ENCODE peak calls at places on chromosomes 13 and 19, in six cellular contexts. One of them, this sample, is unnamed.

GRCh38 chr13:113653264-113654174 is 4.5 kb downstream of the ATP4B start:
- DNase-seq in A549: no peak
- DNase-seq in lower leg skin: peak; percentile 82
- DNase-seq in heart left ventricle: peak; percentile 6
- DNase-seq in endodermal cell: peak; percentile 54
- DNase-seq in CD8-positive, alpha-beta T cell: no peak
- DNase-seq in this sample: peak; percentile 7

GRCh38 chr19:4583961-4584669 is 24.6 kb upstream of the SEMA6B start:
- DNase-seq in A549: no peak
- DNase-seq in lower leg skin: no peak
- DNase-seq in heart left ventricle: no peak
- DNase-seq in endodermal cell: peak; percentile 91
- DNase-seq in CD8-positive, alpha-beta T cell: no peak
- DNase-seq in this sample: no peak

GRCh38 chr13:80157261-80157942 is 183.5 kb downstream of the SPRY2 start:
- DNase-seq in A549: no peak
- DNase-seq in lower leg skin: no peak
- DNase-seq in heart left ventricle: no peak
- DNase-seq in endodermal cell: no peak
- DNase-seq in CD8-positive, alpha-beta T cell: no peak
- DNase-seq in this sample: no peak

GRCh38 chr19:5694167-5694951 is 4.3 kb downstream of the RPL36 start:
- DNase-seq in A549: no peak
- DNase-seq in lower leg skin: peak; percentile 85
- DNase-seq in heart left ventricle: no peak
- DNase-seq in endodermal cell: peak; percentile 62
- DNase-seq in CD8-positive, alpha-beta T cell: no peak
- DNase-seq in this sample: no peak

GRCh38 chr19:5621945-5622464 is 571 bp downstream of the SAFB2 start:
- DNase-seq in A549: no peak
- DNase-seq in lower leg skin: peak; percentile 86
- DNase-seq in heart left ventricle: peak; percentile 34
- DNase-seq in endodermal cell: peak; percentile 59
- DNase-seq in CD8-positive, alpha-beta T cell: peak; percentile 11
- DNase-seq in this sample: no peak

GRCh38 chr13:27619711-27620376 is 485 bp downstream of the LNX2 start:
- DNase-seq in A549: peak; percentile 8
- DNase-seq in lower leg skin: peak; percentile 92
- DNase-seq in heart left ventricle: peak; percentile 27
- DNase-seq in endodermal cell: no peak
- DNase-seq in CD8-positive, alpha-beta T cell: peak; percentile 25
- DNase-seq in this sample: peak; percentile 38

GRCh38 chr13:105762096-105762495 is 773.4 kb downstream of the EFNB2 start:
- DNase-seq in A549: no peak
- DNase-seq in lower leg skin: no peak
- DNase-seq in heart left ventricle: no peak
- DNase-seq in endodermal cell: no peak
- DNase-seq in CD8-positive, alpha-beta T cell: no peak
- DNase-seq in this sample: no peak

GRCh38 chr19:2042485-2043268 is 8.4 kb downstream of the MKNK2 start:
- DNase-seq in A549: no peak
- DNase-seq in lower leg skin: peak; percentile 93
- DNase-seq in heart left ventricle: no peak
- DNase-seq in endodermal cell: no peak
- DNase-seq in CD8-positive, alpha-beta T cell: no peak
- DNase-seq in this sample: no peak

GRCh38 chr19:48595171-48595570 is 11.4 kb upstream of the SPACA4 start:
- DNase-seq in A549: no peak
- DNase-seq in lower leg skin: no peak
- DNase-seq in heart left ventricle: no peak
- DNase-seq in endodermal cell: no peak
- DNase-seq in CD8-positive, alpha-beta T cell: no peak
- DNase-seq in this sample: no peak

GRCh38 chr13:44853641-44854040 is 135.6 kb downstream of the NUFIP1 start:
- DNase-seq in A549: peak; percentile 20
- DNase-seq in lower leg skin: no peak
- DNase-seq in heart left ventricle: no peak
- DNase-seq in endodermal cell: no peak
- DNase-seq in CD8-positive, alpha-beta T cell: no peak
- DNase-seq in this sample: no peak

GRCh38 chr19:53977991-53978731 is 13.3 kb upstream of the CACNG6 start:
- DNase-seq in A549: peak; percentile 99
- DNase-seq in lower leg skin: peak; percentile 87
- DNase-seq in heart left ventricle: peak; percentile 73
- DNase-seq in endodermal cell: peak; percentile 98
- DNase-seq in CD8-positive, alpha-beta T cell: no peak
- DNase-seq in this sample: peak; percentile 50

GRCh38 chr19:1239796-1240737 is 1.5 kb upstream of the ATP5F1D start:
- DNase-seq in A549: peak; percentile 79
- DNase-seq in lower leg skin: peak; percentile 96
- DNase-seq in heart left ventricle: peak; percentile 91
- DNase-seq in endodermal cell: peak; percentile 94
- DNase-seq in CD8-positive, alpha-beta T cell: peak; percentile 78
- DNase-seq in this sample: peak; percentile 90

GRCh38 chr13:93690139-93690538 is 463.5 kb downstream of the GPC6 start:
- DNase-seq in A549: no peak
- DNase-seq in lower leg skin: no peak
- DNase-seq in heart left ventricle: no peak
- DNase-seq in endodermal cell: peak; percentile 60
- DNase-seq in CD8-positive, alpha-beta T cell: no peak
- DNase-seq in this sample: no peak

GRCh38 chr13:33270906-33271538 is 14.5 kb downstream of the STARD13 start:
- DNase-seq in A549: no peak
- DNase-seq in lower leg skin: no peak
- DNase-seq in heart left ventricle: no peak
- DNase-seq in endodermal cell: no peak
- DNase-seq in CD8-positive, alpha-beta T cell: no peak
- DNase-seq in this sample: no peak

GRCh38 chr19:7602240-7602934 is 6.7 kb downstream of the CAMSAP3 start:
- DNase-seq in A549: no peak
- DNase-seq in lower leg skin: no peak
- DNase-seq in heart left ventricle: no peak
- DNase-seq in endodermal cell: no peak
- DNase-seq in CD8-positive, alpha-beta T cell: no peak
- DNase-seq in this sample: no peak

GRCh38 chr13:38735655-38736440 is 49.0 kb downstream of the FREM2 start:
- DNase-seq in A549: no peak
- DNase-seq in lower leg skin: no peak
- DNase-seq in heart left ventricle: no peak
- DNase-seq in endodermal cell: peak; percentile 57
- DNase-seq in CD8-positive, alpha-beta T cell: no peak
- DNase-seq in this sample: no peak

GRCh38 chr13:89695343-89696257 is 1651.9 kb upstream of the MIR17HG start:
- DNase-seq in A549: peak; percentile 0
- DNase-seq in lower leg skin: no peak
- DNase-seq in heart left ventricle: no peak
- DNase-seq in endodermal cell: peak; percentile 88
- DNase-seq in CD8-positive, alpha-beta T cell: no peak
- DNase-seq in this sample: no peak

GRCh38 chr19:33535176-33535575 is 13.6 kb upstream of the PEPD start:
- DNase-seq in A549: no peak
- DNase-seq in lower leg skin: no peak
- DNase-seq in heart left ventricle: no peak
- DNase-seq in endodermal cell: no peak
- DNase-seq in CD8-positive, alpha-beta T cell: no peak
- DNase-seq in this sample: no peak

GRCh38 chr19:961866-962620 is 22.1 kb upstream of the WDR18 start:
- DNase-seq in A549: no peak
- DNase-seq in lower leg skin: no peak
- DNase-seq in heart left ventricle: no peak
- DNase-seq in endodermal cell: no peak
- DNase-seq in CD8-positive, alpha-beta T cell: no peak
- DNase-seq in this sample: no peak

GRCh38 chr19:22806418-22806817 is 22.5 kb upstream of the ZNF99 start:
- DNase-seq in A549: no peak
- DNase-seq in lower leg skin: no peak
- DNase-seq in heart left ventricle: no peak
- DNase-seq in endodermal cell: no peak
- DNase-seq in CD8-positive, alpha-beta T cell: no peak
- DNase-seq in this sample: no peak

GRCh38 chr19:12202250-12202649 is 39.4 kb downstream of the ZNF136 start:
- DNase-seq in A549: no peak
- DNase-seq in lower leg skin: peak; percentile 82
- DNase-seq in heart left ventricle: no peak
- DNase-seq in endodermal cell: peak; percentile 49
- DNase-seq in CD8-positive, alpha-beta T cell: peak; percentile 45
- DNase-seq in this sample: peak; percentile 18

GRCh38 chr13:100423375-100423774 is 165.2 kb downstream of the GGACT start:
- DNase-seq in A549: no peak
- DNase-seq in lower leg skin: no peak
- DNase-seq in heart left ventricle: no peak
- DNase-seq in endodermal cell: no peak
- DNase-seq in CD8-positive, alpha-beta T cell: no peak
- DNase-seq in this sample: no peak

GRCh38 chr13:40508112-40508511 is 158.3 kb downstream of the FOXO1 start:
- DNase-seq in A549: no peak
- DNase-seq in lower leg skin: no peak
- DNase-seq in heart left ventricle: no peak
- DNase-seq in endodermal cell: no peak
- DNase-seq in CD8-positive, alpha-beta T cell: no peak
- DNase-seq in this sample: no peak

GRCh38 chr13:22053053-22053452 is 382.2 kb downstream of the FGF9 start:
- DNase-seq in A549: no peak
- DNase-seq in lower leg skin: no peak
- DNase-seq in heart left ventricle: no peak
- DNase-seq in endodermal cell: no peak
- DNase-seq in CD8-positive, alpha-beta T cell: no peak
- DNase-seq in this sample: no peak

GRCh38 chr19:10168386-10168948 is 26.3 kb downstream of the DNMT1 start:
- DNase-seq in A549: no peak
- DNase-seq in lower leg skin: no peak
- DNase-seq in heart left ventricle: no peak
- DNase-seq in endodermal cell: no peak
- DNase-seq in CD8-positive, alpha-beta T cell: no peak
- DNase-seq in this sample: no peak

GRCh38 chr19:15399234-15399515 is 19.6 kb upstream of the AKAP8 start:
- DNase-seq in A549: no peak
- DNase-seq in lower leg skin: no peak
- DNase-seq in heart left ventricle: no peak
- DNase-seq in endodermal cell: peak; percentile 28
- DNase-seq in CD8-positive, alpha-beta T cell: no peak
- DNase-seq in this sample: no peak
- H3K4me3 ChIP-seq in A549: no peak overlapping the region
- H3K4me3 ChIP-seq in lower leg skin: no peak overlapping the region
- H3K4me3 ChIP-seq in heart left ventricle: no peak overlapping the region
- H3K4me3 ChIP-seq in endodermal cell: no peak overlapping the region
- H3K4me3 ChIP-seq in CD8-positive, alpha-beta T cell: no peak overlapping the region
- H3K4me3 ChIP-seq in this sample: no peak overlapping the region

GRCh38 chr19:40282209-40282580 is 3.0 kb downstream of the AKT2 start:
- DNase-seq in A549: no peak
- DNase-seq in lower leg skin: no peak
- DNase-seq in heart left ventricle: no peak
- DNase-seq in endodermal cell: no peak
- DNase-seq in CD8-positive, alpha-beta T cell: no peak
- DNase-seq in this sample: no peak
- H3K4me3 ChIP-seq in A549: no peak overlapping the region
- H3K4me3 ChIP-seq in lower leg skin: no peak overlapping the region
- H3K4me3 ChIP-seq in heart left ventricle: no peak overlapping the region
- H3K4me3 ChIP-seq in endodermal cell: no peak overlapping the region
- H3K4me3 ChIP-seq in CD8-positive, alpha-beta T cell: no peak overlapping the region
- H3K4me3 ChIP-seq in this sample: peak overlapping the region; percentile 83

GRCh38 chr19:46979103-46979769 is 40.4 kb upstream of the NPAS1 start:
- DNase-seq in A549: no peak
- DNase-seq in lower leg skin: no peak
- DNase-seq in heart left ventricle: no peak
- DNase-seq in endodermal cell: peak; percentile 67
- DNase-seq in CD8-positive, alpha-beta T cell: no peak
- DNase-seq in this sample: no peak

GRCh38 chr19:46978470-46978869 is 41.2 kb upstream of the NPAS1 start:
- DNase-seq in A549: no peak
- DNase-seq in lower leg skin: no peak
- DNase-seq in heart left ventricle: no peak
- DNase-seq in endodermal cell: no peak
- DNase-seq in CD8-positive, alpha-beta T cell: no peak
- DNase-seq in this sample: no peak

GRCh38 chr19:46979770-46980105 is 39.9 kb upstream of the NPAS1 start:
- DNase-seq in A549: no peak
- DNase-seq in lower leg skin: no peak
- DNase-seq in heart left ventricle: no peak
- DNase-seq in endodermal cell: peak; percentile 75
- DNase-seq in CD8-positive, alpha-beta T cell: no peak
- DNase-seq in this sample: no peak

GRCh38 chr19:46981296-46981695 is 38.3 kb upstream of the NPAS1 start:
- DNase-seq in A549: no peak
- DNase-seq in lower leg skin: no peak
- DNase-seq in heart left ventricle: no peak
- DNase-seq in endodermal cell: no peak
- DNase-seq in CD8-positive, alpha-beta T cell: no peak
- DNase-seq in this sample: no peak

GRCh38 chr19:46980756-46981155 is 38.9 kb upstream of the NPAS1 start:
- DNase-seq in A549: no peak
- DNase-seq in lower leg skin: no peak
- DNase-seq in heart left ventricle: no peak
- DNase-seq in endodermal cell: no peak
- DNase-seq in CD8-positive, alpha-beta T cell: no peak
- DNase-seq in this sample: no peak
- H3K4me3 ChIP-seq in A549: no peak overlapping the region
- H3K4me3 ChIP-seq in lower leg skin: no peak overlapping the region
- H3K4me3 ChIP-seq in heart left ventricle: no peak overlapping the region
- H3K4me3 ChIP-seq in endodermal cell: no peak overlapping the region
- H3K4me3 ChIP-seq in CD8-positive, alpha-beta T cell: no peak overlapping the region
- H3K4me3 ChIP-seq in this sample: no peak overlapping the region

GRCh38 chr13:50014404-50014803 is 840 bp upstream of the KCNRG start:
- DNase-seq in A549: no peak
- DNase-seq in lower leg skin: no peak
- DNase-seq in heart left ventricle: no peak
- DNase-seq in endodermal cell: no peak
- DNase-seq in CD8-positive, alpha-beta T cell: no peak
- DNase-seq in this sample: no peak

GRCh38 chr13:50015263-50015662 is at the start of gene KCNRG:
- DNase-seq in A549: no peak
- DNase-seq in lower leg skin: no peak
- DNase-seq in heart left ventricle: no peak
- DNase-seq in endodermal cell: no peak
- DNase-seq in CD8-positive, alpha-beta T cell: no peak
- DNase-seq in this sample: no peak

GRCh38 chr13:50017819-50018218 is 2.6 kb downstream of the KCNRG start:
- DNase-seq in A549: no peak
- DNase-seq in lower leg skin: no peak
- DNase-seq in heart left ventricle: no peak
- DNase-seq in endodermal cell: no peak
- DNase-seq in CD8-positive, alpha-beta T cell: no peak
- DNase-seq in this sample: no peak

GRCh38 chr13:50016421-50016820 is 1.2 kb downstream of the KCNRG start:
- DNase-seq in A549: no peak
- DNase-seq in lower leg skin: no peak
- DNase-seq in heart left ventricle: no peak
- DNase-seq in endodermal cell: no peak
- DNase-seq in CD8-positive, alpha-beta T cell: no peak
- DNase-seq in this sample: no peak

DNA sequence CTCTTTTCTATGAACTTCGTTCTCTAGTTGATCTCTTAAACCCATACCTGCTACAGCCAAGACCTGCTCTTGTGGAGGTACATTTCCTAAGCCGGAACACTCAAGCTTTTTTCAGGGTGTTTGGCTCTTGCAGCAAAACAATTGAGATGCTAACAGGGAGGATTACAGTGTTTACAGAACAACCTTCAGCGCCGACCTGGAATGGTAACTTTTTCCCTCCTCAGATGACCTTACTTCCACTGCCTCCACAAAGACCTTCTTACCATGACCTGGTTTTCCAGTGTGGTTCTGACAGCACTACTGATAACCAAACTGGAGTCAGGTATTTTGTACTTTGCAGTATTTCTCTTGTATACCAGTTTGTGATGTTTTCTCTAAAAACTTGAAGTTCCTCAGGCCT is 506 bp downstream of the KCNRG start:
- DNase-seq in A549: no peak
- DNase-seq in lower leg skin: no peak
- DNase-seq in heart left ventricle: no peak
- DNase-seq in endodermal cell: no peak
- DNase-seq in CD8-positive, alpha-beta T cell: no peak
- DNase-seq in this sample: no peak
- H3K4me3 ChIP-seq in A549: no peak overlapping the region
- H3K4me3 ChIP-seq in lower leg skin: no peak overlapping the region
- H3K4me3 ChIP-seq in heart left ventricle: no peak overlapping the region
- H3K4me3 ChIP-seq in endodermal cell: peak overlapping the region; percentile 60
- H3K4me3 ChIP-seq in CD8-positive, alpha-beta T cell: no peak overlapping the region
- H3K4me3 ChIP-seq in this sample: no peak overlapping the region

This sample was measured in left ventricle myocardium inferior.